ENCODE peak calls at places on chromosomes 13 and 19, in five cellular contexts. One of them, this sample, is unnamed.

GRCh38 chr19:49888478-49888901 is 8.2 kb downstream of the IL4I1 start:
- DNase-seq in right lobe of liver: no peak
- DNase-seq in heart right ventricle: no peak
- DNase-seq in AG10803: no peak
- DNase-seq in lower leg skin: no peak
- DNase-seq in this sample: no peak

GRCh38 chr13:45807520-45808099 is 43.9 kb downstream of the SIAH3 start:
- DNase-seq in right lobe of liver: no peak
- DNase-seq in lower leg skin: no peak
- DNase-seq in AG10803: peak; percentile 52
- DNase-seq in heart right ventricle: no peak
- DNase-seq in this sample: peak; percentile 9

GRCh38 chr19:19549804-19550453 is 11.9 kb downstream of the CILP2 start:
- DNase-seq in AG10803: no peak
- DNase-seq in lower leg skin: no peak
- DNase-seq in heart right ventricle: no peak
- DNase-seq in right lobe of liver: no peak
- DNase-seq in this sample: no peak

GRCh38 chr13:26133286-26133685 is 81.5 kb upstream of the SHISA2 start:
- DNase-seq in AG10803: no peak
- DNase-seq in heart right ventricle: no peak
- DNase-seq in right lobe of liver: no peak
- DNase-seq in lower leg skin: no peak
- DNase-seq in this sample: no peak

GRCh38 chr13:93286047-93286446 is 59.4 kb downstream of the GPC6 start:
- DNase-seq in right lobe of liver: no peak
- DNase-seq in AG10803: no peak
- DNase-seq in lower leg skin: no peak
- DNase-seq in heart right ventricle: no peak
- DNase-seq in this sample: no peak

GRCh38 chr13:112619730-112620639 is 32.0 kb upstream of the TUBGCP3 start:
- DNase-seq in AG10803: peak; percentile 6
- DNase-seq in right lobe of liver: no peak
- DNase-seq in lower leg skin: peak; percentile 83
- DNase-seq in heart right ventricle: no peak
- DNase-seq in this sample: no peak

GRCh38 chr13:35923347-35923746 is 207.8 kb downstream of the DCLK1 start:
- DNase-seq in AG10803: peak; percentile 37
- DNase-seq in heart right ventricle: peak; percentile 35
- DNase-seq in lower leg skin: peak; percentile 62
- DNase-seq in right lobe of liver: no peak
- DNase-seq in this sample: no peak

GRCh38 chr13:30892966-30893365 is 13.1 kb upstream of the MEDAG start:
- DNase-seq in AG10803: peak; percentile 63
- DNase-seq in right lobe of liver: no peak
- DNase-seq in heart right ventricle: peak; percentile 57
- DNase-seq in lower leg skin: no peak
- DNase-seq in this sample: no peak

GRCh38 chr13:112184261-112184660 is 117.3 kb downstream of the SOX1 start:
- DNase-seq in right lobe of liver: no peak
- DNase-seq in lower leg skin: peak; percentile 72
- DNase-seq in heart right ventricle: no peak
- DNase-seq in AG10803: no peak
- DNase-seq in this sample: no peak

GRCh38 chr19:6740589-6741348 is 1.3 kb downstream of the TRIP10 start:
- DNase-seq in AG10803: peak; percentile 23
- DNase-seq in lower leg skin: peak; percentile 94
- DNase-seq in heart right ventricle: peak; percentile 73
- DNase-seq in right lobe of liver: peak; percentile 66
- DNase-seq in this sample: no peak

GRCh38 chr19:5641171-5641570 is 18.3 kb downstream of the SAFB start:
- DNase-seq in heart right ventricle: no peak
- DNase-seq in right lobe of liver: no peak
- DNase-seq in AG10803: no peak
- DNase-seq in lower leg skin: peak; percentile 29
- DNase-seq in this sample: no peak